ENCODE peak calls at places on chromosomes 7 and 10, in seven cellular contexts. One of them, this sample, is unnamed.

GRCh38 chr7:157073949-157074624 is 63.6 kb upstream of the MNX1 start:
- DNase-seq in activated CD4-positive, alpha-beta T cell treated with anti-CD3 and anti-CD28 coated beads, Interleukin-2, amount 50 U/mL, for 1 hour: no peak
- DNase-seq in CD8-positive, alpha-beta T cell: no peak
- DNase-seq in caudate nucleus: no peak
- DNase-seq in mucosa of gallbladder: no peak
- DNase-seq in left kidney: no peak
- DNase-seq in body of pancreas: no peak
- DNase-seq in this sample: no peak

GRCh38 chr10:77226020-77226419 is 411.6 kb downstream of the KCNMA1 start:
- DNase-seq in activated CD4-positive, alpha-beta T cell treated with anti-CD3 and anti-CD28 coated beads, Interleukin-2, amount 50 U/mL, for 1 hour: no peak
- DNase-seq in CD8-positive, alpha-beta T cell: no peak
- DNase-seq in caudate nucleus: no peak
- DNase-seq in mucosa of gallbladder: no peak
- DNase-seq in left kidney: no peak
- DNase-seq in body of pancreas: no peak
- DNase-seq in this sample: no peak

GRCh38 chr10:9301148-9301547 is 1246.7 kb downstream of the GATA3 start:
- DNase-seq in activated CD4-positive, alpha-beta T cell treated with anti-CD3 and anti-CD28 coated beads, Interleukin-2, amount 50 U/mL, for 1 hour: no peak
- DNase-seq in CD8-positive, alpha-beta T cell: no peak
- DNase-seq in caudate nucleus: no peak
- DNase-seq in mucosa of gallbladder: no peak
- DNase-seq in left kidney: peak
- DNase-seq in body of pancreas: no peak
- DNase-seq in this sample: no peak

GRCh38 chr10:124993728-124994451 is 52.0 kb downstream of the ZRANB1 start:
- DNase-seq in activated CD4-positive, alpha-beta T cell treated with anti-CD3 and anti-CD28 coated beads, Interleukin-2, amount 50 U/mL, for 1 hour: no peak
- DNase-seq in CD8-positive, alpha-beta T cell: no peak
- DNase-seq in caudate nucleus: no peak
- DNase-seq in mucosa of gallbladder: no peak
- DNase-seq in left kidney: no peak
- DNase-seq in body of pancreas: no peak
- DNase-seq in this sample: no peak

GRCh38 chr7:151924001-151924400 is 32.2 kb upstream of the GALNTL5 start:
- DNase-seq in activated CD4-positive, alpha-beta T cell treated with anti-CD3 and anti-CD28 coated beads, Interleukin-2, amount 50 U/mL, for 1 hour: no peak
- DNase-seq in CD8-positive, alpha-beta T cell: no peak
- DNase-seq in caudate nucleus: no peak
- DNase-seq in mucosa of gallbladder: no peak
- DNase-seq in left kidney: no peak
- DNase-seq in body of pancreas: no peak
- DNase-seq in this sample: peak

GRCh38 chr10:117169480-117169879 is 27.8 kb upstream of the KCNK18 start:
- DNase-seq in activated CD4-positive, alpha-beta T cell treated with anti-CD3 and anti-CD28 coated beads, Interleukin-2, amount 50 U/mL, for 1 hour: no peak
- DNase-seq in CD8-positive, alpha-beta T cell: no peak
- DNase-seq in caudate nucleus: no peak
- DNase-seq in mucosa of gallbladder: no peak
- DNase-seq in left kidney: no peak
- DNase-seq in body of pancreas: no peak
- DNase-seq in this sample: no peak

GRCh38 chr7:272631-273030 is 17.3 kb upstream of the FOXL3 start:
- DNase-seq in activated CD4-positive, alpha-beta T cell treated with anti-CD3 and anti-CD28 coated beads, Interleukin-2, amount 50 U/mL, for 1 hour: no peak
- DNase-seq in CD8-positive, alpha-beta T cell: no peak
- DNase-seq in caudate nucleus: no peak
- DNase-seq in mucosa of gallbladder: no peak
- DNase-seq in left kidney: no peak
- DNase-seq in body of pancreas: no peak
- DNase-seq in this sample: no peak

GRCh38 chr7:11758627-11759111 is 73.3 kb downstream of the THSD7A start:
- DNase-seq in activated CD4-positive, alpha-beta T cell treated with anti-CD3 and anti-CD28 coated beads, Interleukin-2, amount 50 U/mL, for 1 hour: no peak
- DNase-seq in CD8-positive, alpha-beta T cell: no peak
- DNase-seq in caudate nucleus: no peak
- DNase-seq in mucosa of gallbladder: no peak
- DNase-seq in left kidney: no peak
- DNase-seq in body of pancreas: no peak
- DNase-seq in this sample: peak

GRCh38 chr7:74515276-74515675 is 61.6 kb downstream of the GTF2IRD1 start:
- DNase-seq in activated CD4-positive, alpha-beta T cell treated with anti-CD3 and anti-CD28 coated beads, Interleukin-2, amount 50 U/mL, for 1 hour: no peak
- DNase-seq in CD8-positive, alpha-beta T cell: no peak
- DNase-seq in caudate nucleus: no peak
- DNase-seq in mucosa of gallbladder: no peak
- DNase-seq in left kidney: no peak
- DNase-seq in body of pancreas: no peak
- DNase-seq in this sample: no peak

GRCh38 chr10:36171546-36171945 is 529.5 kb upstream of the FZD8 start:
- DNase-seq in activated CD4-positive, alpha-beta T cell treated with anti-CD3 and anti-CD28 coated beads, Interleukin-2, amount 50 U/mL, for 1 hour: no peak
- DNase-seq in CD8-positive, alpha-beta T cell: no peak
- DNase-seq in caudate nucleus: no peak
- DNase-seq in mucosa of gallbladder: no peak
- DNase-seq in left kidney: peak
- DNase-seq in body of pancreas: no peak
- DNase-seq in this sample: no peak

GRCh38 chr10:131082991-131083465 is 228.5 kb downstream of the TCERG1L start:
- DNase-seq in activated CD4-positive, alpha-beta T cell treated with anti-CD3 and anti-CD28 coated beads, Interleukin-2, amount 50 U/mL, for 1 hour: no peak
- DNase-seq in CD8-positive, alpha-beta T cell: no peak
- DNase-seq in caudate nucleus: no peak
- DNase-seq in mucosa of gallbladder: no peak
- DNase-seq in left kidney: no peak
- DNase-seq in body of pancreas: peak
- DNase-seq in this sample: no peak

GRCh38 chr7:33334349-33334748 is 205.0 kb downstream of the BBS9 start:
- DNase-seq in activated CD4-positive, alpha-beta T cell treated with anti-CD3 and anti-CD28 coated beads, Interleukin-2, amount 50 U/mL, for 1 hour: no peak
- DNase-seq in CD8-positive, alpha-beta T cell: no peak
- DNase-seq in caudate nucleus: no peak
- DNase-seq in mucosa of gallbladder: no peak
- DNase-seq in left kidney: peak
- DNase-seq in body of pancreas: no peak
- DNase-seq in this sample: peak

GRCh38 chr10:28906440-28906839 is 229.1 kb downstream of the BAMBI start:
- DNase-seq in activated CD4-positive, alpha-beta T cell treated with anti-CD3 and anti-CD28 coated beads, Interleukin-2, amount 50 U/mL, for 1 hour: no peak
- DNase-seq in CD8-positive, alpha-beta T cell: no peak
- DNase-seq in caudate nucleus: no peak
- DNase-seq in mucosa of gallbladder: no peak
- DNase-seq in left kidney: no peak
- DNase-seq in body of pancreas: no peak
- DNase-seq in this sample: no peak

GRCh38 chr10:104485632-104486031 is 132.0 kb downstream of the CFAP58 start:
- DNase-seq in activated CD4-positive, alpha-beta T cell treated with anti-CD3 and anti-CD28 coated beads, Interleukin-2, amount 50 U/mL, for 1 hour: no peak
- DNase-seq in CD8-positive, alpha-beta T cell: no peak
- DNase-seq in caudate nucleus: no peak
- DNase-seq in mucosa of gallbladder: no peak
- DNase-seq in left kidney: no peak
- DNase-seq in body of pancreas: no peak
- DNase-seq in this sample: peak

This sample was measured in NCI-H69.